ENCODE peak calls at places on chromosome 4, in five cellular contexts. H, O, T, V and E are unnamed samples.
A peak's percentile ranks its signal among the peaks of the same experiment; 100 is the strongest.

GRCh38 chr4:33628296-33628695 is 2616.0 kb downstream of the ARAP2 start:
- DNase-seq in H (peak; percentile 27), O (no peak), T (no peak), V (peak; percentile 6), E (no peak)

GRCh38 chr4:158008551-158009218 is 164.1 kb downstream of the GASK1B start:
- DNase-seq in H (peak; percentile 57), O (no peak), T (no peak), V (peak; percentile 82), E (peak; percentile 57)

GRCh38 chr4:6177587-6178197 is 22.7 kb downstream of the JAKMIP1 start:
- DNase-seq in H (no peak), O (no peak), T (no peak), V (no peak), E (no peak)

GRCh38 chr4:55397024-55397520 is 1.3 kb downstream of the TMEM165 start:
- DNase-seq in H (no peak), O (no peak), T (peak; percentile 87), V (peak; percentile 72), E (peak; percentile 27)

GRCh38 chr4:10639100-10639499 is 45.5 kb downstream of the CLNK start:
- DNase-seq in H (no peak), O (no peak), T (no peak), V (no peak), E (no peak)

GRCh38 chr4:108031427-108032083 is 41.9 kb downstream of the HADH start:
- DNase-seq in H (no peak), O (no peak), T (no peak), V (no peak), E (peak; percentile 13)

GRCh38 chr4:86132459-86132858 is 227.4 kb downstream of the MAPK10 start:
- DNase-seq in H (no peak), O (no peak), T (no peak), V (no peak), E (peak; percentile 2)

GRCh38 chr4:1234811-1235292 is 14.1 kb downstream of the CTBP1 start:
- DNase-seq in H (no peak), O (no peak), T (no peak), V (no peak), E (no peak)

GRCh38 chr4:150769845-150770244 is 187.9 kb downstream of the MAB21L2 start:
- DNase-seq in H (no peak), O (no peak), T (no peak), V (no peak), E (peak; percentile 47)

GRCh38 chr4:150769235-150769634 is 187.3 kb downstream of the MAB21L2 start:
- DNase-seq in H (no peak), O (no peak), T (no peak), V (peak; percentile 62), E (peak; percentile 82)

GRCh38 chr4:150773729-150774449 is 191.9 kb downstream of the MAB21L2 start:
- DNase-seq in H (no peak), O (no peak), T (no peak), V (no peak), E (no peak)

GRCh38 chr4:150771374-150771773 is 189.4 kb downstream of the MAB21L2 start:
- DNase-seq in H (no peak), O (no peak), T (no peak), V (no peak), E (no peak)

GRCh38 chr4:150773032-150773431 is 191.1 kb downstream of the MAB21L2 start:
- DNase-seq in H (no peak), O (no peak), T (no peak), V (no peak), E (no peak)
- TF ChIP-seq CTCF in H (no peak), O (no peak), T (no peak), V (no peak), E (no peak)

GRCh38 chr4:150971901-150972300 is 43.2 kb downstream of the LRBA start:
- DNase-seq in H (no peak), O (no peak), T (no peak), V (peak; percentile 20), E (no peak)
- TF ChIP-seq CTCF in H (no peak), O (no peak), T (no peak), V (no peak), E (no peak)

GRCh38 chr4:88569944-88570455 is 22.3 kb upstream of the HERC3 start:
- DNase-seq in H (no peak), O (no peak), T (no peak), V (no peak), E (no peak)

GRCh38 chr4:88575222-88575621 is 17.1 kb upstream of the HERC3 start:
- DNase-seq in H (no peak), O (no peak), T (no peak), V (no peak), E (no peak)

GRCh38 chr4:88573286-88573994 is 18.8 kb upstream of the HERC3 start:
- DNase-seq in H (no peak), O (no peak), T (no peak), V (no peak), E (no peak)

DNA sequence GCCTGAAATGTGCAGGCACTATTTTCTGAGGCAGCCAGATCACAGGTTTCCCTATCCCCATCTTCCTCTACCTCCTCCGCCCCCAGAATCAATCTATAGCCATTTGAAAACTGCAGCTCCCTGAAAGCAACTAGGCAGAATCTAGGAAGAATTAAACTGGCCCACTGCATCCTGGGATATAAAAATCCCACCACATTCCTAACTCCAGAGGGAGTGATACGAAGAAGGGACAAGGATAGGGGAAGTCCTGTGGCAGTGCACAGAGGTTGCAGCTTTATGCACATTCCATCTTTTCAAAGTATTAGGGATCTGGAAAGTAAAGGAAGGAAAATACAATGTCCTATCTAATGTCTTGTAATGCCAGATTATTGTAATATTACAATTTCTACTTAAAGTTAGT is 18.3 kb upstream of the HERC3 start:
- DNase-seq in H (no peak), O (no peak), T (no peak), V (peak; percentile 31), E (peak; percentile 9)
- TF ChIP-seq CTCF in H (peak; percentile 37), O (no peak), T (no peak), V (peak; percentile 34), E (no peak)

DNA sequence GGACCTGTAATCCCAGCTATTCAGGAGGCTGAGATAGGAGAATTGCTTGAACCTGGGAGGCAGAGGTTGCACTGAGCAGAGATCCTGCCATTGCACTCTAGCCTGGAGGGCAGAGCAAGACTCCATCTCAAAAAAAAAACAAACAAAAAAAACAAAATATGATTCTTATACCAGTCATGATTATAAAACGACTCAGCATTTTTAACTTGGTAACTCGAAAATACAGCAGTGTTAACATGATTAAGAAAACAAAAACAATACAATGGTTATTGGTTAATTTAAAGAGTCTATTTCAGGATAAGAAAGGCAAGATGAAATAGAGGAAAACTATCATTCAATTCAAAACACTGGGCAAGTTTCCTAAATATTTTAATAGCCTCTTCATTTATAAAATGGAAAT is 865.3 kb downstream of the PCDH7 start:
- DNase-seq in H (no peak), O (no peak), T (no peak), V (no peak), E (no peak)
- TF ChIP-seq CTCF in H (no peak), O (no peak), T (no peak), V (no peak), E (no peak)

GRCh38 chr4:76308548-76308947 is 2.0 kb downstream of the STBD1 start:
- DNase-seq in H (no peak), O (no peak), T (no peak), V (no peak), E (no peak)
- TF ChIP-seq CTCF in H (no peak), O (no peak), T (peak; percentile 55), V (no peak), E (no peak)

GRCh38 chr4:15507679-15508078 is 38.0 kb downstream of the CC2D2A start:
- DNase-seq in H (no peak), O (no peak), T (no peak), V (no peak), E (no peak)

GRCh38 chr4:15516494-15516893 is 46.8 kb downstream of the CC2D2A start:
- DNase-seq in H (no peak), O (no peak), T (no peak), V (no peak), E (no peak)

GRCh38 chr4:15515106-15515505 is 45.4 kb downstream of the CC2D2A start:
- DNase-seq in H (no peak), O (no peak), T (no peak), V (peak; percentile 40), E (no peak)

GRCh38 chr4:15513545-15513944 is 43.9 kb downstream of the CC2D2A start:
- DNase-seq in H (no peak), O (no peak), T (no peak), V (no peak), E (no peak)
- TF ChIP-seq CTCF in H (no peak), O (no peak), T (no peak), V (no peak), E (no peak)

GRCh38 chr4:109798866-109799265 is 2.9 kb downstream of the CFI start:
- DNase-seq in H (no peak), O (no peak), T (no peak), V (no peak), E (no peak)

GRCh38 chr4:109801099-109801789 is 555 bp downstream of the CFI start:
- DNase-seq in H (no peak), O (no peak), T (no peak), V (no peak), E (no peak)

GRCh38 chr4:109809657-109810056 is 5.9 kb upstream of the GAR1 start:
- DNase-seq in H (no peak), O (no peak), T (no peak), V (no peak), E (no peak)

GRCh38 chr4:109801895-109802319 is at the start of gene CFI:
- DNase-seq in H (peak; percentile 91), O (no peak), T (no peak), V (peak; percentile 83), E (peak; percentile 81)

GRCh38 chr4:109803924-109804571 is 2.2 kb upstream of the CFI start:
- DNase-seq in H (no peak), O (peak; percentile 43), T (no peak), V (peak; percentile 66), E (peak; percentile 70)
- TF ChIP-seq CTCF in H (peak; percentile 49), O (peak; percentile 50), T (no peak), V (peak; percentile 47), E (peak; percentile 41)